ENCODE peak calls at places on chromosomes 1 and 21, in six cellular contexts. F is neural progenitor cell; C is right cardiac atrium; B is stimulated activated CD4-positive, alpha-beta T cell treated with anti-CD3 and anti-CD28 coated beads, Interleukin-4, amount 100 ng/mL, for 1 hour; T is EL; K is HFFc6. Y is an unnamed sample.

GRCh38 chr21:34141373-34141772 is 68.0 kb downstream of the MRPS6 start:
- DNase-seq in F (no peak), C (no peak), B (no peak), T (no peak), K (no peak), Y (no peak)

GRCh38 chr21:25127007-25127406 is 480.3 kb downstream of the MRPL39 start:
- DNase-seq in F (no peak), C (no peak), B (no peak), T (no peak), K (no peak), Y (no peak)

GRCh38 chr1:150798509-150798908 is 9.6 kb downstream of the CTSK start:
- DNase-seq in F (peak), C (no peak), B (no peak), T (no peak), K (no peak), Y (no peak)

GRCh38 chr1:102262994-102263393 is 266.3 kb upstream of the OLFM3 start:
- DNase-seq in F (no peak), C (no peak), B (no peak), T (peak), K (no peak), Y (no peak)

GRCh38 chr1:11207898-11208611 is 18.9 kb downstream of the ANGPTL7 start:
- DNase-seq in F (no peak), C (peak), B (no peak), T (no peak), K (no peak), Y (peak)

GRCh38 chr1:92105546-92106081 is 25.5 kb downstream of the BTBD8 start:
- DNase-seq in F (no peak), C (no peak), B (no peak), T (no peak), K (no peak), Y (no peak)

GRCh38 chr1:112956503-112957132 is 622 bp upstream of the SLC16A1 start:
- DNase-seq in F (peak), C (no peak), B (peak), T (no peak), K (peak), Y (no peak)

GRCh38 chr1:184753608-184754478 is 815 bp downstream of the EDEM3 start:
- DNase-seq in F (peak), C (peak), B (peak), T (peak), K (peak), Y (peak)

GRCh38 chr1:201476670-201477344 is 7.8 kb upstream of the PHLDA3 start:
- DNase-seq in F (no peak), C (no peak), B (no peak), T (peak), K (no peak), Y (no peak)

GRCh38 chr1:44318097-44319088 is 36.7 kb downstream of the ERI3 start:
- DNase-seq in F (peak), C (no peak), B (peak), T (peak), K (peak), Y (no peak)

GRCh38 chr1:209403921-209404320 is 179.6 kb upstream of the CAMK1G start:
- DNase-seq in F (no peak), C (no peak), B (no peak), T (no peak), K (no peak), Y (no peak)

GRCh38 chr1:42453386-42453785 is 2.4 kb downstream of the ZMYND12 start:
- DNase-seq in F (no peak), C (no peak), B (no peak), T (peak), K (no peak), Y (no peak)

GRCh38 chr1:182955596-182956588 is 2.9 kb upstream of the SHCBP1L start:
- DNase-seq in F (no peak), C (peak), B (no peak), T (peak), K (peak), Y (no peak)